ENCODE peak calls at places on chromosomes 3 and 15, in seven cellular contexts. One of them, this sample, is unnamed.
A peak's percentile ranks its signal among the peaks of the same experiment; 100 is the strongest.

GRCh38 chr15:29968099-29968892 is 114.5 kb upstream of the GOLGA8J start:
- DNase-seq in activated CD8-positive, alpha-beta memory T cell treated with anti-CD3 and anti-CD28 coated beads, Interleukin-2, amount 50 U/mL, for 48 hours: no peak
- DNase-seq in coronary artery: no peak
- DNase-seq in choroid plexus epithelial cell: no peak
- DNase-seq in stimulated activated effector memory CD8-positive, alpha-beta T cell treated with anti-CD3 and anti-CD28 coated beads, Interleukin-12 subunit alpha, Interleukin-12 subunit beta, amount 100 ng/mL, for 72 hours: no peak
- DNase-seq in renal cortical epithelial cell: no peak
- DNase-seq in activated CD4-positive, CD25-positive, alpha-beta regulatory T cell treated with anti-CD3 and anti-CD28 coated beads, Interleukin-2, amount 50 U/mL, for 72 hours: no peak
- DNase-seq in this sample: no peak

GRCh38 chr15:51405646-51406194 is 64.3 kb downstream of the GLDN start:
- DNase-seq in activated CD8-positive, alpha-beta memory T cell treated with anti-CD3 and anti-CD28 coated beads, Interleukin-2, amount 50 U/mL, for 48 hours: no peak
- DNase-seq in coronary artery: no peak
- DNase-seq in choroid plexus epithelial cell: no peak
- DNase-seq in stimulated activated effector memory CD8-positive, alpha-beta T cell treated with anti-CD3 and anti-CD28 coated beads, Interleukin-12 subunit alpha, Interleukin-12 subunit beta, amount 100 ng/mL, for 72 hours: peak; percentile 22
- DNase-seq in renal cortical epithelial cell: no peak
- DNase-seq in activated CD4-positive, CD25-positive, alpha-beta regulatory T cell treated with anti-CD3 and anti-CD28 coated beads, Interleukin-2, amount 50 U/mL, for 72 hours: no peak
- DNase-seq in this sample: no peak

GRCh38 chr3:56917740-56918568 is 116.2 kb upstream of the ARHGEF3 start:
- DNase-seq in activated CD8-positive, alpha-beta memory T cell treated with anti-CD3 and anti-CD28 coated beads, Interleukin-2, amount 50 U/mL, for 48 hours: peak; percentile 71
- DNase-seq in coronary artery: no peak
- DNase-seq in choroid plexus epithelial cell: no peak
- DNase-seq in stimulated activated effector memory CD8-positive, alpha-beta T cell treated with anti-CD3 and anti-CD28 coated beads, Interleukin-12 subunit alpha, Interleukin-12 subunit beta, amount 100 ng/mL, for 72 hours: peak; percentile 80
- DNase-seq in renal cortical epithelial cell: no peak
- DNase-seq in activated CD4-positive, CD25-positive, alpha-beta regulatory T cell treated with anti-CD3 and anti-CD28 coated beads, Interleukin-2, amount 50 U/mL, for 72 hours: peak; percentile 37
- DNase-seq in this sample: no peak

GRCh38 chr3:101011086-101011485 is 17.9 kb upstream of the ABI3BP start:
- DNase-seq in activated CD8-positive, alpha-beta memory T cell treated with anti-CD3 and anti-CD28 coated beads, Interleukin-2, amount 50 U/mL, for 48 hours: no peak
- DNase-seq in coronary artery: no peak
- DNase-seq in choroid plexus epithelial cell: no peak
- DNase-seq in stimulated activated effector memory CD8-positive, alpha-beta T cell treated with anti-CD3 and anti-CD28 coated beads, Interleukin-12 subunit alpha, Interleukin-12 subunit beta, amount 100 ng/mL, for 72 hours: no peak
- DNase-seq in renal cortical epithelial cell: no peak
- DNase-seq in activated CD4-positive, CD25-positive, alpha-beta regulatory T cell treated with anti-CD3 and anti-CD28 coated beads, Interleukin-2, amount 50 U/mL, for 72 hours: no peak
- DNase-seq in this sample: no peak

GRCh38 chr3:16311960-16312451 is 47.0 kb downstream of the OXNAD1 start:
- DNase-seq in activated CD8-positive, alpha-beta memory T cell treated with anti-CD3 and anti-CD28 coated beads, Interleukin-2, amount 50 U/mL, for 48 hours: no peak
- DNase-seq in coronary artery: no peak
- DNase-seq in choroid plexus epithelial cell: peak; percentile 65
- DNase-seq in stimulated activated effector memory CD8-positive, alpha-beta T cell treated with anti-CD3 and anti-CD28 coated beads, Interleukin-12 subunit alpha, Interleukin-12 subunit beta, amount 100 ng/mL, for 72 hours: peak; percentile 75
- DNase-seq in renal cortical epithelial cell: no peak
- DNase-seq in activated CD4-positive, CD25-positive, alpha-beta regulatory T cell treated with anti-CD3 and anti-CD28 coated beads, Interleukin-2, amount 50 U/mL, for 72 hours: no peak
- DNase-seq in this sample: no peak

GRCh38 chr3:58899159-58899952 is 150.5 kb downstream of the CFAP20DC start:
- DNase-seq in activated CD8-positive, alpha-beta memory T cell treated with anti-CD3 and anti-CD28 coated beads, Interleukin-2, amount 50 U/mL, for 48 hours: peak; percentile 65
- DNase-seq in coronary artery: no peak
- DNase-seq in choroid plexus epithelial cell: peak; percentile 29
- DNase-seq in stimulated activated effector memory CD8-positive, alpha-beta T cell treated with anti-CD3 and anti-CD28 coated beads, Interleukin-12 subunit alpha, Interleukin-12 subunit beta, amount 100 ng/mL, for 72 hours: no peak
- DNase-seq in renal cortical epithelial cell: peak; percentile 6
- DNase-seq in activated CD4-positive, CD25-positive, alpha-beta regulatory T cell treated with anti-CD3 and anti-CD28 coated beads, Interleukin-2, amount 50 U/mL, for 72 hours: no peak
- DNase-seq in this sample: no peak

GRCh38 chr3:157429703-157430102 is 6.9 kb upstream of the PTX3 start:
- DNase-seq in activated CD8-positive, alpha-beta memory T cell treated with anti-CD3 and anti-CD28 coated beads, Interleukin-2, amount 50 U/mL, for 48 hours: no peak
- DNase-seq in coronary artery: no peak
- DNase-seq in choroid plexus epithelial cell: peak; percentile 74
- DNase-seq in stimulated activated effector memory CD8-positive, alpha-beta T cell treated with anti-CD3 and anti-CD28 coated beads, Interleukin-12 subunit alpha, Interleukin-12 subunit beta, amount 100 ng/mL, for 72 hours: no peak
- DNase-seq in renal cortical epithelial cell: peak; percentile 43
- DNase-seq in activated CD4-positive, CD25-positive, alpha-beta regulatory T cell treated with anti-CD3 and anti-CD28 coated beads, Interleukin-2, amount 50 U/mL, for 72 hours: no peak
- DNase-seq in this sample: no peak

GRCh38 chr3:132443421-132443820 is 26.1 kb downstream of the DNAJC13 start:
- DNase-seq in activated CD8-positive, alpha-beta memory T cell treated with anti-CD3 and anti-CD28 coated beads, Interleukin-2, amount 50 U/mL, for 48 hours: no peak
- DNase-seq in coronary artery: no peak
- DNase-seq in choroid plexus epithelial cell: no peak
- DNase-seq in stimulated activated effector memory CD8-positive, alpha-beta T cell treated with anti-CD3 and anti-CD28 coated beads, Interleukin-12 subunit alpha, Interleukin-12 subunit beta, amount 100 ng/mL, for 72 hours: no peak
- DNase-seq in renal cortical epithelial cell: no peak
- DNase-seq in activated CD4-positive, CD25-positive, alpha-beta regulatory T cell treated with anti-CD3 and anti-CD28 coated beads, Interleukin-2, amount 50 U/mL, for 72 hours: no peak
- DNase-seq in this sample: no peak

GRCh38 chr3:169104541-169104940 is 559.0 kb downstream of the MECOM start:
- DNase-seq in activated CD8-positive, alpha-beta memory T cell treated with anti-CD3 and anti-CD28 coated beads, Interleukin-2, amount 50 U/mL, for 48 hours: no peak
- DNase-seq in coronary artery: no peak
- DNase-seq in choroid plexus epithelial cell: peak; percentile 95
- DNase-seq in stimulated activated effector memory CD8-positive, alpha-beta T cell treated with anti-CD3 and anti-CD28 coated beads, Interleukin-12 subunit alpha, Interleukin-12 subunit beta, amount 100 ng/mL, for 72 hours: no peak
- DNase-seq in renal cortical epithelial cell: peak; percentile 94
- DNase-seq in activated CD4-positive, CD25-positive, alpha-beta regulatory T cell treated with anti-CD3 and anti-CD28 coated beads, Interleukin-2, amount 50 U/mL, for 72 hours: no peak
- DNase-seq in this sample: no peak

GRCh38 chr3:16140116-16140893 is 34.2 kb upstream of the GALNT15 start:
- DNase-seq in activated CD8-positive, alpha-beta memory T cell treated with anti-CD3 and anti-CD28 coated beads, Interleukin-2, amount 50 U/mL, for 48 hours: no peak
- DNase-seq in coronary artery: no peak
- DNase-seq in choroid plexus epithelial cell: peak; percentile 81
- DNase-seq in stimulated activated effector memory CD8-positive, alpha-beta T cell treated with anti-CD3 and anti-CD28 coated beads, Interleukin-12 subunit alpha, Interleukin-12 subunit beta, amount 100 ng/mL, for 72 hours: no peak
- DNase-seq in renal cortical epithelial cell: peak; percentile 97
- DNase-seq in activated CD4-positive, CD25-positive, alpha-beta regulatory T cell treated with anti-CD3 and anti-CD28 coated beads, Interleukin-2, amount 50 U/mL, for 72 hours: no peak
- DNase-seq in this sample: no peak

GRCh38 chr15:56871867-56872266 is 46.6 kb upstream of the TCF12 start:
- DNase-seq in activated CD8-positive, alpha-beta memory T cell treated with anti-CD3 and anti-CD28 coated beads, Interleukin-2, amount 50 U/mL, for 48 hours: no peak
- DNase-seq in coronary artery: no peak
- DNase-seq in choroid plexus epithelial cell: peak; percentile 5
- DNase-seq in stimulated activated effector memory CD8-positive, alpha-beta T cell treated with anti-CD3 and anti-CD28 coated beads, Interleukin-12 subunit alpha, Interleukin-12 subunit beta, amount 100 ng/mL, for 72 hours: no peak
- DNase-seq in renal cortical epithelial cell: peak; percentile 24
- DNase-seq in activated CD4-positive, CD25-positive, alpha-beta regulatory T cell treated with anti-CD3 and anti-CD28 coated beads, Interleukin-2, amount 50 U/mL, for 72 hours: no peak
- DNase-seq in this sample: no peak